ENCODE peak calls at places on chromosomes 16 and 17, in five cellular contexts. C is GM20000, U is AG10803, L is activated B cell treated with CpG ODN at 0.5 μM for 24 hours, F is heart right ventricle. S is an unnamed sample.

GRCh38 chr17:2241823-2242222 is 61.8 kb downstream of the SMG6 start:
- DNase-seq in C (no peak), U (peak), L (no peak), F (no peak), S (no peak)

GRCh38 chr17:77558846-77559626 is 399.5 kb upstream of the TNRC6C start:
- DNase-seq in C (no peak), U (no peak), L (no peak), F (no peak), S (no peak)

GRCh38 chr17:81090361-81091133 is 55.6 kb downstream of the BAIAP2 start:
- DNase-seq in C (no peak), U (peak), L (no peak), F (peak), S (peak)

GRCh38 chr17:4365628-4366311 is 705 bp downstream of the UBE2G1 start:
- DNase-seq in C (no peak), U (no peak), L (no peak), F (peak), S (no peak)

GRCh38 chr17:77349976-77350830 is 209.4 kb downstream of the SEC14L1 start:
- DNase-seq in C (no peak), U (peak), L (no peak), F (no peak), S (peak)

GRCh38 chr17:75878174-75878998 is at the start of gene TRIM47:
- DNase-seq in C (peak), U (peak), L (no peak), F (peak), S (no peak)

GRCh38 chr17:80146121-80147034 is 550 bp downstream of the EIF4A3 start:
- DNase-seq in C (peak), U (peak), L (no peak), F (no peak), S (no peak)

GRCh38 chr16:24116989-24117388 is 139.1 kb upstream of the CACNG3 start:
- DNase-seq in C (no peak), U (no peak), L (no peak), F (no peak), S (no peak)

GRCh38 chr17:33106525-33107162 is 115.0 kb downstream of the SPACA3 start:
- DNase-seq in C (no peak), U (peak), L (no peak), F (no peak), S (no peak)

GRCh38 chr16:68951991-68952877 is 108.9 kb downstream of the TANGO6 start:
- DNase-seq in C (no peak), U (peak), L (no peak), F (no peak), S (no peak)

GRCh38 chr16:1030381-1030901 is 42.1 kb upstream of the SSTR5 start:
- DNase-seq in C (no peak), U (no peak), L (no peak), F (no peak), S (no peak)

GRCh38 chr17:74779948-74780400 is 3.8 kb upstream of the NAT9 start:
- DNase-seq in C (peak), U (no peak), L (peak), F (no peak), S (peak)

GRCh38 chr16:89350701-89351380 is 133.3 kb downstream of the ZNF778 start:
- DNase-seq in C (no peak), U (peak), L (no peak), F (no peak), S (no peak)

GRCh38 chr16:51157698-51158097 is 6.6 kb upstream of the SALL1 start:
- DNase-seq in C (no peak), U (no peak), L (no peak), F (no peak), S (no peak)

GRCh38 chr17:48484850-48485249 is 46.0 kb downstream of the HOXB1 start:
- DNase-seq in C (no peak), U (peak), L (no peak), F (no peak), S (no peak)

GRCh38 chr16:259814-260253 is 15.9 kb downstream of the RGS11 start:
- DNase-seq in C (no peak), U (no peak), L (no peak), F (no peak), S (no peak)

GRCh38 chr16:19697756-19698318 is 20.2 kb downstream of the KNOP1 start:
- DNase-seq in C (no peak), U (no peak), L (no peak), F (no peak), S (no peak)

GRCh38 chr17:72984145-72984924 is 108.2 kb downstream of the SLC39A11 start:
- DNase-seq in C (no peak), U (peak), L (no peak), F (no peak), S (no peak)

GRCh38 chr17:39208893-39209292 is 8.8 kb downstream of the RPL19 start:
- DNase-seq in C (peak), U (no peak), L (peak), F (no peak), S (no peak)

DNA sequence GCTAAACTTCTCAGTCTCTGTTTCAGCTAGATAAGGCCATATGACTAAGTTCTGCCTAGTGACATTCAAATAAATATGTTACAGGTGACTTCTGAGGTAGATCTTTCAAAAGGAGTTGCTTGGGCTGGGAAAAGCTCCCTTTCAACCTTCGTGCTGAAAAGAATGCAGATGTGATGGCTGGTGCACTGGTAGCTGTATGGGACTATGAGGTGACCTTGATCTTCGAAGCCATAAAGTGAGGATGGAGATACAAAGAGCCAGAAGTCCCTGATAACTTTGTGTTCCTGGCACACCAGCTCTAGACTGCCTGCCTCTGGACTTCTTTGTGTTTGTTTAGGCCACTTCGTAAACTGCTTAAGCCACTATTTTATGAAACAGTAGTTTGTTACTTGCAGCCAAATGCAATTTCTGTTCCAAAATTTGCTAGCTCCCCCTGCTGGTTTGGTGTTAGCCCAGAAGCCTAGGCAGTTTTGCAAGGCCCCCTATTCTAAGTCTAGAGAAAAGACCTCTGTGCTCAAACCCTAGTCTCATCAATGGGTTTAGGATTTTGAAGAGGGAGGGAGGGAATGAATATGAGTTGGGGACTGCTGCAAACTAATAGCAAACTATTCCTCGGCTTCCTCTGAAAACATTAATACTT is 23.3 kb upstream of the ERCC4 start:
- DNase-seq in C (no peak), U (no peak), L (no peak), F (no peak), S (no peak)
- TF ChIP-seq CTCF in C (peak), U (peak), L (no peak), F (no peak), S (peak)

DNA sequence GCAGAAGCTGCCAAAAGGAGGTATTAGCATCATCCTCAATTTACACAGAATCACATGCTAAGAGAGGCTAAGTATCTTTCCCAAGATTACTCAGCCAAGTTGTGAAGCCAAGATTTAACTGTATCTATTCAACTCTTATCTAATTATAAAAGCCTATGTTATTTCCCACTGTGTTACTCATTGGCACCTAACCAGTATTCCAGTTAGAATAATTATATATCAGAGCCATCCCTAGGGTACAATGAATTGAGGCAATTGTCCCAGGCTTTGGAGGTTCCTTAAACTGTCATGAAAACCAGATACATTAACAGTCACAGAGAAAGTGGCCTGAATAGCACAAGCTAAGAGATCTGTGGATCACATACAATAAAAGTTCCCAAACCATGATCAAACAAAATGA is 10.9 kb upstream of the AMFR start:
- DNase-seq in C (no peak), U (no peak), L (no peak), F (no peak), S (no peak)
- TF ChIP-seq CTCF in C (no peak), U (no peak), L (no peak), F (no peak), S (no peak)

GRCh38 chr17:16991349-16992009 is 19.6 kb upstream of the TNFRSF13B start:
- DNase-seq in C (peak), U (peak), L (peak), F (peak), S (peak)
- TF ChIP-seq CTCF in C (peak), U (peak), L (no peak), F (peak), S (peak)

GRCh38 chr16:2297506-2297860 is 29.6 kb upstream of the RNPS1 start:
- DNase-seq in C (no peak), U (no peak), L (no peak), F (no peak), S (no peak)

GRCh38 chr16:2298621-2299020 is 30.7 kb upstream of the RNPS1 start:
- DNase-seq in C (no peak), U (no peak), L (no peak), F (no peak), S (no peak)

GRCh38 chr16:2295056-2295798 is 27.3 kb upstream of the RNPS1 start:
- DNase-seq in C (peak), U (no peak), L (no peak), F (no peak), S (no peak)

GRCh38 chr16:2299121-2299914 is 31.4 kb upstream of the RNPS1 start:
- DNase-seq in C (no peak), U (no peak), L (no peak), F (no peak), S (no peak)

DNA sequence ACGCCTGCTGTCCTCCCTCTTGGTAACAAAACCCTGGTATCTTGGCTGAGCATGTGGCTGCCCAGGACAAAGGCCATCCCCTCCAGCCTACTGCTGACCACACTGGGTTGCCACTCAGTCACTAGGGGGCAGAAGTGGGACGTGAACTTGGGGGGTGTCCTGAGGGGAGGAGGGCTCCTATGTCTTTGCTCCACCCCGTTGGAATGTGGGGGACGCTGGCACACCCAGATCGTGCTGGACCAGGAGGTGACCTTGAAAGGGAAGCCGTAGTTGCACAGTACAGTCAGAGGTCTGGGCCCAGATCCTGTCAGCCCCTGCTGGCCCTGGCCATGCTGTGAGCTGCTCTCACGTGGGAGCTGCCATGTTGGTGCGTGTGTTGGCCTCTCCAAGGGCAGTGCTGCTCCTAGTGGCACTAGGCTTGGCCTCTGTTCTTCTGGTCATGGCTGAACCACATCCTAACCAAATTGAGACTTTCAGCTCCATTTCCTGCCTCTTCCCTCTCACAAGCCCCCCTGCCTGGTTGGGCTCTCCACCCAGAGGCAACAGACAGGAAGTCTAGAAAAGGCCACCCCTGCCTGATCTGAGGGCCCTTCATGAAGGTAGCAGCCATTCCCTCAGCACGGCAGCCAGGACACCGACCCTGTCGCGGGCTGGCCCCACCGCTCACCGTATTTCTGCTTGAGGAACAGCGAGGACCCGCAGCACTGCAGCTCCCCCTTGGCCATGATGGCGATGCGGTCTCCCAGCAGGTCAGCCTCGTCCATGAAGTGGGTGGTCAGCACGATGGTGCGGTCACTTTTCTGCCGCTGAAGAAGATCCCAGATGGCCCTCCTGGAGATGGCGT is 29.0 kb upstream of the RNPS1 start:
- DNase-seq in C (peak), U (peak), L (no peak), F (no peak), S (peak)
- TF ChIP-seq CTCF in C (peak), U (peak), L (no peak), F (peak), S (peak)

GRCh38 chr17:40499551-40500189 is 1.8 kb downstream of the TNS4 start:
- DNase-seq in C (no peak), U (peak), L (no peak), F (peak), S (peak)
- TF ChIP-seq CTCF in C (no peak), U (no peak), L (no peak), F (peak), S (no peak)

DNA sequence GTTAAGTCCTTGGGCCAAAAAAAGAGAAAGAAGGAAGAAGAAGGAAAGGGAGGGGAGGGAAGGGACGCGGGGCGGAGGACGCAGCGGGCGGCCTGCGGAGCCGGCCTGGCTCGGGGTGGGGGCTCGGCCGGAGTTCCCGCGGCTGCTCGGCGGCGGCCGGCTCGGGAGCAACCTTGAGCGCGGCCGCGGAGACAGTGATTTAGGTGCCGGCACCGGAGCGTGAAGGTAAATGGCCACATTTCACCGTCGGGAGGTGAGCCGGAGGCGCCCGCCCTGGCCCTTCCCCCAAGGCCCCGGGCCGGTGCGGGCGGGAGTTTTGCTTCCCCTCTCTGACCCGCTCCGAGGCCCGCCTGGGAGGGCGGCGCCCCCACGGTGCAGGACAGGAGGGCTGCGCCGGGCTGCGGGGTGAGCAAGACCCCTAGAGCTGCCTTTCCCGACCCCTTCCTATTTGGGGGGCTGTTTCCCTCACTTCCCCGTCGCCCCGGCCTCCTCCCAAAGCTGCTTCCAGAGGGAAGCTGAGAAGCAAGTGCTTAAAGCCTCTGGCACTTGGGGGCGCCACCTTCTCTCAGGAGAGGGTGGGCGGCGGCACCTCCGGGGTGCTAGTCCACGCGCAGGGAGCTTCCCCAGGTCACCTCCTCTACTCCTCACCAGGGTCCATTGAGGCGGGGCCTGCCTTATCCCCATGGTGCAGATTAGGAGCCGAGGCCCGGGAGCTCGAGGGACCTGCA is 56.5 kb downstream of the MRM1 start:
- DNase-seq in C (peak), U (no peak), L (no peak), F (no peak), S (no peak)
- TF ChIP-seq CTCF in C (no peak), U (no peak), L (no peak), F (peak), S (no peak)

DNA sequence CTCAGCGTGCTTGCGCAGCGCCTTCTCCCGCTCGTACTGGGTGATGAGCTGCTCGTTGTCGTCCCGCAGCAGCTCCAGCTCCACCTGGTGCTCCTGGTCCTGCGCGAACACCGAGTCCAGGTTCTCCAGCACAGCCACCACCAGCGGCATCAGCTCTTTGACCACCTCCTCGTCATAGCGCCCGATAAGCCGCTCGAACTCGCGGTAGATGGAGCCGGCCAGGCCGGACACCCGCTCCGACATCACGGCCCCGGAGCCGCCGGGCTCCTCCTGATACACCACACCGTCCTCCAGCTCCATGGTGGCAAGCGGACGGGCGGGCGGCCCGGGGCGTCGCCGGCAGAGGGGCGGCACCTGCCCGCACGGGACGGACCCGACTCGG is 320 bp downstream of the SPAG9 start:
- DNase-seq in C (peak), U (no peak), L (no peak), F (no peak), S (no peak)
- TF ChIP-seq CTCF in C (no peak), U (no peak), L (no peak), F (no peak), S (no peak)